ENCODE peak calls at places on chromosomes 13 and 19, in five cellular contexts. L is left ventricle myocardium inferior, O is fibroblast of lung, Y is OCI-LY7, S is left lung. W is an unnamed sample.

GRCh38 chr13:40611635-40612422 is 54.6 kb downstream of the FOXO1 start:
- DNase-seq in L (no peak), O (no peak), Y (no peak), S (no peak), W (no peak)

GRCh38 chr13:53092931-53093330 is 64.3 kb downstream of the OLFM4 start:
- DNase-seq in L (no peak), O (no peak), Y (no peak), S (no peak), W (no peak)

GRCh38 chr13:33794576-33794975 is 23.4 kb upstream of the RFC3 start:
- DNase-seq in L (no peak), O (no peak), Y (no peak), S (no peak), W (no peak)

GRCh38 chr19:44539236-44539819 is 9.9 kb upstream of the CEACAM20 start:
- DNase-seq in L (no peak), O (no peak), Y (no peak), S (no peak), W (peak)

GRCh38 chr19:51158474-51159129 is 16.5 kb downstream of the SIGLEC7 start:
- DNase-seq in L (peak), O (peak), Y (peak), S (peak), W (peak)

GRCh38 chr13:85417807-85418206 is 381.4 kb downstream of the SLITRK6 start:
- DNase-seq in L (no peak), O (no peak), Y (no peak), S (no peak), W (no peak)

GRCh38 chr19:44689290-44690130 is 9.4 kb upstream of the CEACAM16 start:
- DNase-seq in L (peak), O (peak), Y (peak), S (peak), W (peak)

GRCh38 chr19:43675269-43675879 is 5.4 kb upstream of the PLAUR start:
- DNase-seq in L (no peak), O (peak), Y (no peak), S (peak), W (peak)

GRCh38 chr19:6076675-6077463 is 33.4 kb downstream of the RFX2 start:
- DNase-seq in L (no peak), O (peak), Y (no peak), S (no peak), W (peak)

GRCh38 chr19:3975144-3975543 is 4.2 kb upstream of the DAPK3 start:
- DNase-seq in L (no peak), O (no peak), Y (no peak), S (no peak), W (no peak)

GRCh38 chr19:15015946-15016542 is 33.2 kb upstream of the CASP14 start:
- DNase-seq in L (no peak), O (no peak), Y (peak), S (no peak), W (no peak)

GRCh38 chr13:63625869-63626268 is 2210.2 kb upstream of the PCDH20 start:
- DNase-seq in L (no peak), O (peak), Y (no peak), S (no peak), W (peak)

GRCh38 chr19:41457241-41457640 is 14.3 kb downstream of the ERICH4 start:
- DNase-seq in L (no peak), O (no peak), Y (no peak), S (no peak), W (no peak)

GRCh38 chr19:47618771-47619170 is 9.8 kb downstream of the BICRA start:
- DNase-seq in L (peak), O (peak), Y (no peak), S (no peak), W (no peak)

GRCh38 chr19:2097330-2098327 is 914 bp downstream of the IZUMO4 start:
- DNase-seq in L (no peak), O (no peak), Y (peak), S (no peak), W (no peak)

GRCh38 chr13:112605531-112605990 is 17.6 kb upstream of the TUBGCP3 start:
- DNase-seq in L (no peak), O (no peak), Y (no peak), S (no peak), W (no peak)

GRCh38 chr13:21511841-21512240 is 52.7 kb upstream of the ZDHHC20 start:
- DNase-seq in L (no peak), O (no peak), Y (no peak), S (no peak), W (peak)

GRCh38 chr13:31234729-31235128 is 35.0 kb downstream of the B3GLCT start:
- DNase-seq in L (no peak), O (no peak), Y (peak), S (no peak), W (peak)

GRCh38 chr13:44030615-44031014 is 150.9 kb downstream of the LACC1 start:
- DNase-seq in L (no peak), O (no peak), Y (no peak), S (no peak), W (no peak)

GRCh38 chr19:46124638-46125115 is at the start of gene IGFL3:
- DNase-seq in L (no peak), O (no peak), Y (no peak), S (no peak), W (peak)

GRCh38 chr13:73938375-73939070 is 195.7 kb downstream of the KLF12 start:
- DNase-seq in L (no peak), O (peak), Y (no peak), S (no peak), W (peak)

GRCh38 chr13:102017248-102017647 is 384.6 kb downstream of the FGF14 start:
- DNase-seq in L (no peak), O (no peak), Y (no peak), S (no peak), W (no peak)

GRCh38 chr13:110817143-110817542 is 97.7 kb downstream of the ANKRD10 start:
- DNase-seq in L (no peak), O (no peak), Y (no peak), S (no peak), W (no peak)

GRCh38 chr19:50669319-50670101 is 20.3 kb downstream of the C19orf81 start:
- DNase-seq in L (no peak), O (peak), Y (peak), S (no peak), W (no peak)

GRCh38 chr19:51462276-51462675 is 4.0 kb upstream of the SIGLEC8 start:
- DNase-seq in L (no peak), O (no peak), Y (no peak), S (no peak), W (no peak)

GRCh38 chr19:3656073-3656746 is 29.6 kb upstream of the CACTIN start:
- DNase-seq in L (no peak), O (peak), Y (no peak), S (no peak), W (peak)

GRCh38 chr13:45063261-45063870 is 56.9 kb upstream of the GTF2F2 start:
- DNase-seq in L (no peak), O (peak), Y (no peak), S (no peak), W (peak)

GRCh38 chr13:25375727-25376358 is 4.1 kb downstream of the ATP8A2 start:
- DNase-seq in L (no peak), O (peak), Y (peak), S (no peak), W (peak)

GRCh38 chr19:54560881-54561385 is 12.7 kb upstream of the LILRA2 start:
- DNase-seq in L (no peak), O (no peak), Y (no peak), S (no peak), W (no peak)

GRCh38 chr13:98216135-98216565 is 39.1 kb upstream of the RNF113B start:
- DNase-seq in L (peak), O (peak), Y (no peak), S (no peak), W (peak)

GRCh38 chr19:6108721-6109633 is 1.3 kb downstream of the RFX2 start:
- DNase-seq in L (peak), O (peak), Y (peak), S (peak), W (peak)

DNA sequence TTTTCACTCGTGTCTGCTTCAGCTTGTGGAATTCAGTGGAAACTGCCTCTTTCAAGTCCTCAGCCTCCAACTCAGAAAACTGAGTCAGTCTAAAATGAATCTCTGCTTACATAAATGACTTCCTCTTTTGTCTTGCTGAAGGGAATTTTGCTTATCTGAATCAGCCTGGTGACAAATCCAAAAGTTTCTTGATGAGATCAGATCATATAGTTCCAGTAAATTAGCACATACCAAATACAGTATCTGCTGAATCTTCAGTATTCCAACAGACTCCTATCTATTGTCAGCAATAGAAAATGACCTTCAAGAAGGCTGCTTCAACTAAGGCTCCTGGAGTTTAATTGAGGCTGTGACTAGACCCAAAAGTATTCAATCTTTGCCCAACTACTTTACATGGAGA is 290.0 kb downstream of the MZT1 start:
- DNase-seq in L (no peak), O (peak), Y (no peak), S (no peak), W (peak)
- H3K4me3 ChIP-seq in L (no peak), O (no peak), Y (no peak), S (no peak), W (no peak)

GRCh38 chr19:35510626-35510964 is 2.9 kb downstream of the DMKN start:
- DNase-seq in L (no peak), O (no peak), Y (no peak), S (no peak), W (no peak)
- TF ChIP-seq CTCF in L (peak), O (no peak), Y (peak), S (peak), W (no peak)

DNA sequence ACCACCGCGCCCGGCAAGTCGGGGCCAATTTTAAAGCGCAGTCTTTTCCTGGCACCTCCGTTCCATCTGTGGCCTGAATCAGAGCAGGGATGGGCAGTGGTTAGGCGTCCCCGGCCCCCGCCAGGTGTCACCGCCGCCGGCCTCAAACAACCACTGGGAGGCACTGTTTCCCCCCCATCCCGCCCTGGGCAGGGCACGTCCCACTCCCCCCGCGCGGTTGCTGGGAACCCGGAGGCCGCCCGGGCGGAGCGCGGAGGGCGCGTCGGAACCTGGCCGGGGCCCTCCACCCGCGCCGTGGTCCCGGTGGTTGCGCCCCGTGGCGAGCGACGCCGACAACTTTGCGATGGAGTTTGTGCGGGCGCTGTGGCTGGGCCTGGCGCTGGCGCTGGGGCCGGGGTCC is at the start of gene GRIN3B:
- DNase-seq in L (no peak), O (peak), Y (peak), S (peak), W (peak)
- H3K4me3 ChIP-seq in L (peak), O (no peak), Y (no peak), S (peak), W (no peak)

GRCh38 chr19:12521996-12522395 is 29.3 kb downstream of the ZNF564 start:
- DNase-seq in L (no peak), O (no peak), Y (peak), S (no peak), W (no peak)
- TF ChIP-seq CTCF in L (no peak), O (no peak), Y (peak), S (no peak), W (peak)

DNA sequence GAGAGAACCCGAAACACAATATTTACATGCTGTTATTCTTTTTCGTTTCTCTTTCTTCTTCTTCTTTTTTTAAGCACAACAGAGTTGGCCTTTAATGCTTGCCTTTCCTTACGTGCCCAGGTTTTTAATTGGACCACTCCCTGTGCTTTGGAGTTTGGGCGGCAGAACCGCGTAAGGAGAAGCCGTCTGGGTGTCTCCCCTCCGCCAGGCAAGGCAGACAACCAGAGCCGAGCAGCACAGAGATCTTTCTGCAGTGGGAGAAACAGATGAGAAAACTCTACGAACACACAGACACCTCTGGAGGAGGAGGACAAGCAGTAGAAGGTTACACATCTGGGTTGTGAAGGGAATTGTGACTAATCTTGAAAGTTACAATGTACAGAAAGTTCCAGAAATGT is 150.0 kb upstream of the UBL3 start:
- DNase-seq in L (no peak), O (no peak), Y (no peak), S (no peak), W (no peak)
- H3K4me3 ChIP-seq in L (no peak), O (no peak), Y (no peak), S (no peak), W (no peak)

DNA sequence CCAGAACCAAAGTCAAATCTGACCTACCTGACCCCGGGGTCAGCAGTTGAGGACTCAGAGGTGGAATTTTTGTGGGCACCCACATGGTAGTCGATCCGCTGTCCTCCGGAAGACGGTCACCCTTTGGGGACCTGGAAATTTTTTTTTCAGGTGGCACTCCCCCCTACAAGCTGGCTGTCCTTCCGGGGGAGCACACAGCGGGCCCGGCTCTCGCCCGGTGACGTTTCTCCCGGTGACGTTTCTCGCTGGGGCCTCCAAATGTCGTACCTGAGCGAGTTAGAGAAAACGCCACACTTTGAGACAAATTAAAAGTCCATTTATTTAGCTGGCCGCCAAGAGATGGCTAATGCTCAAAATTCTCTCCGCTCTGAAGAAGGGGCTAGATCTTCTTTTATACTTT is 48.8 kb downstream of the ZFP14 start:
- DNase-seq in L (no peak), O (no peak), Y (no peak), S (no peak), W (no peak)
- TF ChIP-seq CTCF in L (no peak), O (no peak), Y (no peak), S (no peak), W (no peak)

DNA sequence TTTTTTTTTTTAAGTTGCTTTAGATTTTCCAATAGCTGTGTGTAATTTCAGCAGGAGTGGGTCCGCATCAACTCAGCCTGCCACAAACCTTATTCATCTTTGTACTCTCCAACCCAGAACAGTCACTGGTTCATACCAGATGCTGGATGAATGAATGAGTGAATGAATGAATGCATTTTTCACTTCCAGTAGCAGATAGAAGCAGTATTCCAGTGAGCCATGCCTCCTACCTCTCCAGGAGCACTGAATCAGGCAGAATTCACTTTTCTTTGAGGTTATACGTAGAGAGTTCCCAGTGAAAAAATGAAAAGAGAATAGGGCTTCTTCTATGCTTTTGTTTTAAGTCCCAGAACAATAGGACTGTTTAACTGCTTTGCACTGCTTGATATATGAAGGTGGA is 221.1 kb downstream of the TM9SF2 start:
- DNase-seq in L (no peak), O (no peak), Y (no peak), S (no peak), W (no peak)
- H3K4me3 ChIP-seq in L (no peak), O (no peak), Y (no peak), S (no peak), W (no peak)